ENCODE peak calls at places on chromosomes 4 and X, in four cellular contexts. One of them, this sample, is unnamed. For H3K9me3, the result is how much of the 10 kb centered on the place peaks cover.

GRCh38 chr4:69999420-69999819 is 3.7 kb downstream of the STATH start:
- DNase-seq in cardiac muscle cell: peak
- DNase-seq in adrenal gland: no peak
- DNase-seq in naive thymus-derived CD4-positive, alpha-beta T cell: no peak
- DNase-seq in this sample: no peak

GRCh38 chr4:21991050-21991449 is 42.5 kb upstream of the KCNIP4 start:
- DNase-seq in cardiac muscle cell: peak
- DNase-seq in adrenal gland: no peak
- DNase-seq in naive thymus-derived CD4-positive, alpha-beta T cell: no peak
- DNase-seq in this sample: no peak

GRCh38 chr4:150038335-150039076 is 39.7 kb upstream of the DCLK2 start:
- DNase-seq in cardiac muscle cell: no peak
- DNase-seq in adrenal gland: no peak
- DNase-seq in naive thymus-derived CD4-positive, alpha-beta T cell: no peak
- DNase-seq in this sample: no peak

GRCh38 chr4:80225628-80226027 is 28.3 kb downstream of the PRDM8 start:
- DNase-seq in cardiac muscle cell: no peak
- DNase-seq in adrenal gland: no peak
- DNase-seq in naive thymus-derived CD4-positive, alpha-beta T cell: no peak
- DNase-seq in this sample: no peak

GRCh38 chr4:117479673-117480072 is 394.3 kb upstream of the TRAM1L1 start:
- DNase-seq in cardiac muscle cell: no peak
- DNase-seq in adrenal gland: no peak
- DNase-seq in naive thymus-derived CD4-positive, alpha-beta T cell: no peak
- DNase-seq in this sample: no peak

GRCh38 chrX:16743604-16744325 is 24.4 kb downstream of the SYAP1 start:
- DNase-seq in cardiac muscle cell: peak
- DNase-seq in adrenal gland: peak
- DNase-seq in naive thymus-derived CD4-positive, alpha-beta T cell: no peak
- DNase-seq in this sample: no peak

GRCh38 chr4:74534121-74534520 is 89.2 kb downstream of the AREG start:
- DNase-seq in cardiac muscle cell: no peak
- DNase-seq in adrenal gland: no peak
- DNase-seq in naive thymus-derived CD4-positive, alpha-beta T cell: no peak
- DNase-seq in this sample: no peak

GRCh38 chrX:106874075-106874474 is 29.1 kb downstream of the RIPPLY1 start:
- DNase-seq in cardiac muscle cell: peak
- DNase-seq in adrenal gland: no peak
- DNase-seq in naive thymus-derived CD4-positive, alpha-beta T cell: no peak
- DNase-seq in this sample: no peak

GRCh38 chr4:140567722-140568121 is 1.0 kb downstream of the UCP1 start:
- DNase-seq in cardiac muscle cell: peak
- DNase-seq in adrenal gland: no peak
- DNase-seq in naive thymus-derived CD4-positive, alpha-beta T cell: no peak
- DNase-seq in this sample: peak

GRCh38 chrX:69615323-69615722 is 590 bp upstream of the EDA start:
- DNase-seq in cardiac muscle cell: no peak
- DNase-seq in adrenal gland: no peak
- DNase-seq in naive thymus-derived CD4-positive, alpha-beta T cell: no peak
- DNase-seq in this sample: no peak

GRCh38 chr4:93031431-93032098 is 727.8 kb downstream of the GRID2 start:
- DNase-seq in cardiac muscle cell: peak
- DNase-seq in adrenal gland: no peak
- DNase-seq in naive thymus-derived CD4-positive, alpha-beta T cell: no peak
- DNase-seq in this sample: no peak

GRCh38 chrX:53084863-53085262 is 2.7 kb downstream of the TSPYL2 start:
- DNase-seq in cardiac muscle cell: no peak
- DNase-seq in adrenal gland: no peak
- DNase-seq in naive thymus-derived CD4-positive, alpha-beta T cell: no peak
- DNase-seq in this sample: no peak

GRCh38 chrX:53080628-53081580 is 1.3 kb upstream of the TSPYL2 start:
- DNase-seq in cardiac muscle cell: peak
- DNase-seq in adrenal gland: no peak
- DNase-seq in naive thymus-derived CD4-positive, alpha-beta T cell: no peak
- DNase-seq in this sample: no peak

GRCh38 chrX:53082773-53083616 is 828 bp downstream of the TSPYL2 start:
- DNase-seq in cardiac muscle cell: no peak
- DNase-seq in adrenal gland: peak
- DNase-seq in naive thymus-derived CD4-positive, alpha-beta T cell: no peak
- DNase-seq in this sample: no peak

GRCh38 chrX:53084043-53084570 is 1.9 kb downstream of the TSPYL2 start:
- DNase-seq in cardiac muscle cell: peak
- DNase-seq in adrenal gland: no peak
- DNase-seq in naive thymus-derived CD4-positive, alpha-beta T cell: no peak
- DNase-seq in this sample: no peak

GRCh38 chrX:53081925-53082772 is at the start of gene TSPYL2:
- DNase-seq in cardiac muscle cell: peak
- DNase-seq in adrenal gland: peak
- DNase-seq in naive thymus-derived CD4-positive, alpha-beta T cell: peak
- DNase-seq in this sample: peak
- H3K9me3 ChIP-seq in cardiac muscle cell: under half
- H3K9me3 ChIP-seq in adrenal gland: under half
- H3K9me3 ChIP-seq in naive thymus-derived CD4-positive, alpha-beta T cell: under half
- H3K9me3 ChIP-seq in this sample: under half

GRCh38 chr4:107987916-107988762 is 1.6 kb upstream of the HADH start:
- DNase-seq in cardiac muscle cell: no peak
- DNase-seq in adrenal gland: no peak
- DNase-seq in naive thymus-derived CD4-positive, alpha-beta T cell: no peak
- DNase-seq in this sample: no peak
- H3K27ac ChIP-seq in cardiac muscle cell: no peak
- H3K27ac ChIP-seq in adrenal gland: no peak
- H3K27ac ChIP-seq in naive thymus-derived CD4-positive, alpha-beta T cell: peak
- H3K27ac ChIP-seq in this sample: no peak

GRCh38 chrX:153804621-153805020 is 10.2 kb downstream of the SSR4 start:
- DNase-seq in cardiac muscle cell: no peak
- DNase-seq in adrenal gland: no peak
- DNase-seq in naive thymus-derived CD4-positive, alpha-beta T cell: no peak
- DNase-seq in this sample: no peak

GRCh38 chrX:153807976-153808375 is 13.5 kb downstream of the SSR4 start:
- DNase-seq in cardiac muscle cell: no peak
- DNase-seq in adrenal gland: no peak
- DNase-seq in naive thymus-derived CD4-positive, alpha-beta T cell: no peak
- DNase-seq in this sample: no peak

GRCh38 chrX:153804100-153804595 is 9.7 kb downstream of the SSR4 start:
- DNase-seq in cardiac muscle cell: no peak
- DNase-seq in adrenal gland: no peak
- DNase-seq in naive thymus-derived CD4-positive, alpha-beta T cell: no peak
- DNase-seq in this sample: no peak

GRCh38 chrX:153805436-153805835 is 11.0 kb downstream of the SSR4 start:
- DNase-seq in cardiac muscle cell: no peak
- DNase-seq in adrenal gland: no peak
- DNase-seq in naive thymus-derived CD4-positive, alpha-beta T cell: no peak
- DNase-seq in this sample: no peak

DNA sequence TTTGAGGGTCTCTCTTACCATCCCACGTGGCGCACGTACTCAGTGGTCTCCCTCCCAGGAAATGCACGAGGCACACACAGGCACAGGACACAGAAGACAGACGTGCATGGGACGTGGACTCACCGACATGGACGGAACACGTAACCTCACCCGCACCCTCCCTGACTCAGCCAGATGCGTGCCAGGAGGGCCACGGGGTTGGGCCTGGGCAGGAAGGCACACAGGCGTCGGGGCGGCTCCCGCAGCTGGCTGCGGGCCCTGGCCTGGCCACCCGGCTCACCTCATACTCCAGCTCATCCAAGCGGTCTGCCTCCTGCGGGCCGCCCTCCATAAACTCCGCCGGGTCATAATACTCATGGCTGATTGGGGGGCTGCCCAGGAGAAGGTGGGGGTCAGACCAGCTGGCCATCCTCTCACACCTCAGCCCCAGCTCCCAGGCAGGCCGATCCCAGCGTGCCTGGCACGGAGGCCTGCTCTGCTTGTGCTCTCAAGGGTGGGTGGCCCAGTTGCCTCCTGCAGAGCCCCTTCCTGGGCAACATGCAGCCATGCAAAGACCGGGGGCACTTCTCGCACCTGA is 12.6 kb downstream of the SSR4 start:
- DNase-seq in cardiac muscle cell: no peak
- DNase-seq in adrenal gland: no peak
- DNase-seq in naive thymus-derived CD4-positive, alpha-beta T cell: no peak
- DNase-seq in this sample: no peak
- H3K9me3 ChIP-seq in cardiac muscle cell: under half
- H3K9me3 ChIP-seq in adrenal gland: under half
- H3K9me3 ChIP-seq in naive thymus-derived CD4-positive, alpha-beta T cell: under half
- H3K9me3 ChIP-seq in this sample: under half

GRCh38 chrX:110786486-110786885 is 9.1 kb downstream of the CHRDL1 start:
- DNase-seq in cardiac muscle cell: no peak
- DNase-seq in adrenal gland: no peak
- DNase-seq in naive thymus-derived CD4-positive, alpha-beta T cell: no peak
- DNase-seq in this sample: no peak
- H3K27ac ChIP-seq in cardiac muscle cell: no peak
- H3K27ac ChIP-seq in adrenal gland: no peak
- H3K27ac ChIP-seq in naive thymus-derived CD4-positive, alpha-beta T cell: no peak
- H3K27ac ChIP-seq in this sample: no peak

GRCh38 chrX:66015906-66016689 is 23.8 kb downstream of the VSIG4 start:
- DNase-seq in cardiac muscle cell: no peak
- DNase-seq in adrenal gland: no peak
- DNase-seq in naive thymus-derived CD4-positive, alpha-beta T cell: no peak
- DNase-seq in this sample: no peak
- H3K9me3 ChIP-seq in cardiac muscle cell: under half
- H3K9me3 ChIP-seq in adrenal gland: under half
- H3K9me3 ChIP-seq in naive thymus-derived CD4-positive, alpha-beta T cell: under half
- H3K9me3 ChIP-seq in this sample: under half

GRCh38 chr4:125200556-125200955 is 114.2 kb upstream of the FAT4 start:
- DNase-seq in cardiac muscle cell: no peak
- DNase-seq in adrenal gland: no peak
- DNase-seq in naive thymus-derived CD4-positive, alpha-beta T cell: no peak
- DNase-seq in this sample: no peak

DNA sequence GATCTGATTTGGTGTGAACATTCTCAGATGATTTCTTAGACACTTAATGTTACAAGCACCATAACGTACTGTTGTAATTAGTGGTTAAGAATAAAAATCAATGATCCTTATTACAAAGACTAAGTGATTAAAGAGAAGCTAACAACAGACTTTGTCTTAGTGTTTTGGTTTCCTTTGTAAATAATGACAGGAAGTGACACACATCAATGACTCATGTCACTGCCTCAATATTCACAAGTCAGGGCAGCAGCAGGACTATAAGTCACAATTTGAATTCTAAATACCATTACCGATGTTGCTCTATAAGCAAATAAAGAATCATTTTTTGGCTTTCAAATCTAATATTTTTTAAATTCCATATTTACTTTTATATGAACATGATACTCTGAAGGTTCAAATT is 115.8 kb upstream of the FAT4 start:
- DNase-seq in cardiac muscle cell: peak
- DNase-seq in adrenal gland: no peak
- DNase-seq in naive thymus-derived CD4-positive, alpha-beta T cell: no peak
- DNase-seq in this sample: no peak
- H3K27ac ChIP-seq in cardiac muscle cell: no peak
- H3K27ac ChIP-seq in adrenal gland: no peak
- H3K27ac ChIP-seq in naive thymus-derived CD4-positive, alpha-beta T cell: no peak
- H3K27ac ChIP-seq in this sample: no peak

GRCh38 chr4:183388777-183389176 is 55.7 kb upstream of the CDKN2AIP start:
- DNase-seq in cardiac muscle cell: no peak
- DNase-seq in adrenal gland: no peak
- DNase-seq in naive thymus-derived CD4-positive, alpha-beta T cell: no peak
- DNase-seq in this sample: no peak

GRCh38 chr4:183384516-183384915 is 59.9 kb upstream of the CDKN2AIP start:
- DNase-seq in cardiac muscle cell: no peak
- DNase-seq in adrenal gland: no peak
- DNase-seq in naive thymus-derived CD4-positive, alpha-beta T cell: no peak
- DNase-seq in this sample: no peak

GRCh38 chr4:183388021-183388420 is 56.4 kb upstream of the CDKN2AIP start:
- DNase-seq in cardiac muscle cell: no peak
- DNase-seq in adrenal gland: no peak
- DNase-seq in naive thymus-derived CD4-positive, alpha-beta T cell: no peak
- DNase-seq in this sample: no peak

GRCh38 chr4:183383606-183384005 is 60.8 kb upstream of the CDKN2AIP start:
- DNase-seq in cardiac muscle cell: no peak
- DNase-seq in adrenal gland: no peak
- DNase-seq in naive thymus-derived CD4-positive, alpha-beta T cell: no peak
- DNase-seq in this sample: no peak

GRCh38 chr4:183384983-183385382 is 59.5 kb upstream of the CDKN2AIP start:
- DNase-seq in cardiac muscle cell: no peak
- DNase-seq in adrenal gland: no peak
- DNase-seq in naive thymus-derived CD4-positive, alpha-beta T cell: no peak
- DNase-seq in this sample: no peak
- H3K9me3 ChIP-seq in cardiac muscle cell: under half
- H3K9me3 ChIP-seq in adrenal gland: under half
- H3K9me3 ChIP-seq in naive thymus-derived CD4-positive, alpha-beta T cell: under half
- H3K9me3 ChIP-seq in this sample: under half

GRCh38 chrX:42951747-42952146 is 173.8 kb upstream of the PPP1R2C start:
- DNase-seq in cardiac muscle cell: no peak
- DNase-seq in adrenal gland: no peak
- DNase-seq in naive thymus-derived CD4-positive, alpha-beta T cell: no peak
- DNase-seq in this sample: no peak

GRCh38 chrX:42954880-42955279 is 176.9 kb upstream of the PPP1R2C start:
- DNase-seq in cardiac muscle cell: no peak
- DNase-seq in adrenal gland: no peak
- DNase-seq in naive thymus-derived CD4-positive, alpha-beta T cell: no peak
- DNase-seq in this sample: no peak

GRCh38 chrX:42952621-42953020 is 174.7 kb upstream of the PPP1R2C start:
- DNase-seq in cardiac muscle cell: no peak
- DNase-seq in adrenal gland: no peak
- DNase-seq in naive thymus-derived CD4-positive, alpha-beta T cell: no peak
- DNase-seq in this sample: no peak

GRCh38 chrX:42955349-42955748 is 177.4 kb upstream of the PPP1R2C start:
- DNase-seq in cardiac muscle cell: no peak
- DNase-seq in adrenal gland: no peak
- DNase-seq in naive thymus-derived CD4-positive, alpha-beta T cell: no peak
- DNase-seq in this sample: no peak
- H3K27ac ChIP-seq in cardiac muscle cell: no peak
- H3K27ac ChIP-seq in adrenal gland: no peak
- H3K27ac ChIP-seq in naive thymus-derived CD4-positive, alpha-beta T cell: no peak
- H3K27ac ChIP-seq in this sample: no peak

DNA sequence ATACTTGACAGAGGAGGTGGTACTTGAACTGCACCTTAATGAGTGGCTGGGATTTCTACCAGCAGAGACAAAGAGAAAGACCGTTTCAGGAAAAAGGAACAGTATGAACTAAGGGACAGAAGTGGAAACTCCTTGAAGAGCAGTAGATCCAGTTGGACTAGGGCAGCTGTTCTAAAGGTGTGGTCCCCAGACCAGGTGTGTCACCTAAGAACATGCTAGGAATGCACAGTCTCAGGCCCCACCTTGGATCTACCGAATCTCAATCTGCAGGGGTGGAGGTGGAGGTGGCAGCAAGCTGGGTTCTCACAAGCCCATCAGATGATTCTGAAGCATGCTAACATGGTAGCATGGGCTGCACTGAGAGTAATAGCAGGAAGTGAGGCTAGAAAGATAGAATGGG is 22.3 kb downstream of the DAPP1 start:
- DNase-seq in cardiac muscle cell: no peak
- DNase-seq in adrenal gland: no peak
- DNase-seq in naive thymus-derived CD4-positive, alpha-beta T cell: no peak
- DNase-seq in this sample: no peak
- H3K9me3 ChIP-seq in cardiac muscle cell: under half
- H3K9me3 ChIP-seq in adrenal gland: under half
- H3K9me3 ChIP-seq in naive thymus-derived CD4-positive, alpha-beta T cell: under half
- H3K9me3 ChIP-seq in this sample: under half

This sample was measured in WERI-Rb-1.